ENCODE peak calls at places on chromosomes 13 and 19, in nine cellular contexts. One of them, this sample, is unnamed.

GRCh38 chr13:50779443-50780200 is 63.9 kb downstream of the DLEU7 start:
- DNase-seq in choroid plexus epithelial cell: no peak
- DNase-seq in foreskin fibroblast: no peak
- DNase-seq in left lung: no peak
- DNase-seq in nephron progenitor cell: no peak
- DNase-seq in IMR-90: no peak
- DNase-seq in fibroblast of lung: no peak
- DNase-seq in ascending aorta: no peak
- DNase-seq in OCI-LY7: no peak
- DNase-seq in this sample: no peak

GRCh38 chr13:37775871-37776270 is 93.7 kb downstream of the TRPC4 start:
- DNase-seq in choroid plexus epithelial cell: peak
- DNase-seq in fibroblast of lung: peak
- DNase-seq in ascending aorta: no peak
- DNase-seq in IMR-90: peak
- DNase-seq in left lung: no peak
- DNase-seq in OCI-LY7: no peak
- DNase-seq in nephron progenitor cell: no peak
- DNase-seq in foreskin fibroblast: peak
- DNase-seq in this sample: no peak

GRCh38 chr13:98370806-98371553 is 193.9 kb upstream of the RNF113B start:
- DNase-seq in IMR-90: peak
- DNase-seq in left lung: no peak
- DNase-seq in ascending aorta: no peak
- DNase-seq in fibroblast of lung: peak
- DNase-seq in choroid plexus epithelial cell: peak
- DNase-seq in OCI-LY7: no peak
- DNase-seq in nephron progenitor cell: no peak
- DNase-seq in foreskin fibroblast: peak
- DNase-seq in this sample: no peak

GRCh38 chr13:36385471-36385870 is 39.3 kb upstream of the SPART start:
- DNase-seq in left lung: no peak
- DNase-seq in choroid plexus epithelial cell: peak
- DNase-seq in nephron progenitor cell: no peak
- DNase-seq in OCI-LY7: no peak
- DNase-seq in IMR-90: peak
- DNase-seq in ascending aorta: no peak
- DNase-seq in fibroblast of lung: peak
- DNase-seq in foreskin fibroblast: peak
- DNase-seq in this sample: no peak

GRCh38 chr13:93744033-93744432 is 517.4 kb downstream of the GPC6 start:
- DNase-seq in fibroblast of lung: no peak
- DNase-seq in IMR-90: no peak
- DNase-seq in left lung: no peak
- DNase-seq in nephron progenitor cell: no peak
- DNase-seq in foreskin fibroblast: no peak
- DNase-seq in choroid plexus epithelial cell: no peak
- DNase-seq in OCI-LY7: no peak
- DNase-seq in ascending aorta: no peak
- DNase-seq in this sample: no peak

GRCh38 chr19:41771410-41771809 is 16.1 kb downstream of the CEACAM6 start:
- DNase-seq in left lung: no peak
- DNase-seq in fibroblast of lung: no peak
- DNase-seq in choroid plexus epithelial cell: no peak
- DNase-seq in nephron progenitor cell: no peak
- DNase-seq in IMR-90: no peak
- DNase-seq in foreskin fibroblast: no peak
- DNase-seq in ascending aorta: no peak
- DNase-seq in OCI-LY7: no peak
- DNase-seq in this sample: no peak

GRCh38 chr19:40611096-40611495 is 9.9 kb downstream of the LTBP4 start:
- DNase-seq in foreskin fibroblast: no peak
- DNase-seq in choroid plexus epithelial cell: no peak
- DNase-seq in ascending aorta: no peak
- DNase-seq in fibroblast of lung: no peak
- DNase-seq in IMR-90: no peak
- DNase-seq in nephron progenitor cell: no peak
- DNase-seq in left lung: no peak
- DNase-seq in OCI-LY7: no peak
- DNase-seq in this sample: no peak

GRCh38 chr13:39364797-39365468 is 238.1 kb downstream of the LHFPL6 start:
- DNase-seq in OCI-LY7: no peak
- DNase-seq in nephron progenitor cell: peak
- DNase-seq in foreskin fibroblast: peak
- DNase-seq in left lung: no peak
- DNase-seq in choroid plexus epithelial cell: peak
- DNase-seq in fibroblast of lung: peak
- DNase-seq in ascending aorta: no peak
- DNase-seq in IMR-90: peak
- DNase-seq in this sample: no peak

DNA sequence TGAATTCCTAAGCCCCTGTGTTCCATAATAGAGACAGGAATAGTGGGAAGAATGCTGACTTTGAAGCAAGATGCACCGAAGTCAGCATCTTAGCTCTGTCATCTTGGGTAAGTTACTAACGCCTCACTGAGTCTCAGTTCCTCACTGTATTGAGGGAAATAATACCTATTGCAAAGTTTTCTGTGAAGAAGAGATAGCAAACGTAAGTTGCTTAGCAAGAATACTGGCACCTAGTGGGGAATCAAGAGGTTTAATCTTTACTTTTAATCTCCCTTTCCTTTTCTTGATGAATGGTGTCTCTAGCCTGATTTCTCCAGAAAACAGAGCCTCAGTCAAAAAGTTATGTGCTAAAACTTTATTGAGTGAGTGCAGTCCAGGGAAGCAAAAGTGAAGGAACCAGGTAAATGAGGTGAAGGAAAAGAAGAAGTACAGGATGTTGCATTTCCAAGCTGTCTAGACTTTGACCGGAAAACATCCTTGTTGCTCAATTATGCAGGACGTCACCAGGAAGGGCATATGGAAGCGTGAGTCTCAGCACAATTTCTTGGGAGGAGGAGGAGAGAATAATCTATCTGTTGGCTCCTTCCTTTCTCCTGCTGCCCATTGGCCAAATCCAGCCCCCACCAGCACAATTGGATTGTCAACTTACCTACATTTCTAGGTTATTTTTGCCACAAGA is 210.0 kb downstream of the B3GLCT start:
- DNase-seq in choroid plexus epithelial cell: peak
- DNase-seq in nephron progenitor cell: no peak
- DNase-seq in OCI-LY7: peak
- DNase-seq in IMR-90: no peak
- DNase-seq in left lung: no peak
- DNase-seq in ascending aorta: no peak
- DNase-seq in foreskin fibroblast: peak
- DNase-seq in fibroblast of lung: peak
- DNase-seq in this sample: no peak
- TF ChIP-seq CTCF in choroid plexus epithelial cell: peak
- TF ChIP-seq CTCF in nephron progenitor cell: no peak
- TF ChIP-seq CTCF in OCI-LY7: peak
- TF ChIP-seq CTCF in IMR-90: peak
- TF ChIP-seq CTCF in left lung: no peak
- TF ChIP-seq CTCF in ascending aorta: no peak
- TF ChIP-seq CTCF in foreskin fibroblast: no peak
- TF ChIP-seq CTCF in fibroblast of lung: no peak
- TF ChIP-seq CTCF in this sample: no peak

DNA sequence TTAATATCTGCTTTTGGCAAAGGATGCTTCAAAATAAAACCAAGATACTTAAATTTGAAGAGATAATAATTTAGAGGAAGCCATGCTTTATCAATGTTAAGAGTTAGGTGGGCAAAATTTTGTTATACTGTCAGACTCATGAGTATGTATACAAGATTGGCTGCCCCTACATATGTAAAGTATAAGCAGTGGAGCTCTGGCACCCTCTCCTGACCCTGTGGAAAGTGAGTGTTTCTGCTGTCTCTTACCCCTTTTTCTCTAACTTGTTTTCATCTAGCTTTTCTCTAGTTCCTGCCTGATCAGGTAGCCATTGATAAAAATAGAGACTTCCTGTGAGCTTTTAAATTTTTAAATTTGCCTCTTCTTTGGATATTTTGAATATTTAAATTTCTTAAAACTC is 710.9 kb upstream of the SPRY2 start:
- DNase-seq in fibroblast of lung: no peak
- DNase-seq in ascending aorta: no peak
- DNase-seq in choroid plexus epithelial cell: peak
- DNase-seq in foreskin fibroblast: no peak
- DNase-seq in left lung: no peak
- DNase-seq in nephron progenitor cell: no peak
- DNase-seq in OCI-LY7: no peak
- DNase-seq in IMR-90: no peak
- DNase-seq in this sample: no peak
- TF ChIP-seq CTCF in fibroblast of lung: no peak
- TF ChIP-seq CTCF in ascending aorta: no peak
- TF ChIP-seq CTCF in choroid plexus epithelial cell: peak
- TF ChIP-seq CTCF in foreskin fibroblast: no peak
- TF ChIP-seq CTCF in left lung: no peak
- TF ChIP-seq CTCF in nephron progenitor cell: peak
- TF ChIP-seq CTCF in OCI-LY7: no peak
- TF ChIP-seq CTCF in IMR-90: no peak
- TF ChIP-seq CTCF in this sample: no peak

GRCh38 chr19:31313291-31314030 is 35.8 kb downstream of the TSHZ3 start:
- DNase-seq in foreskin fibroblast: no peak
- DNase-seq in ascending aorta: no peak
- DNase-seq in nephron progenitor cell: no peak
- DNase-seq in fibroblast of lung: no peak
- DNase-seq in left lung: peak
- DNase-seq in IMR-90: no peak
- DNase-seq in choroid plexus epithelial cell: no peak
- DNase-seq in OCI-LY7: no peak
- DNase-seq in this sample: no peak

GRCh38 chr19:31315621-31316011 is 33.6 kb downstream of the TSHZ3 start:
- DNase-seq in OCI-LY7: no peak
- DNase-seq in fibroblast of lung: no peak
- DNase-seq in ascending aorta: no peak
- DNase-seq in foreskin fibroblast: no peak
- DNase-seq in IMR-90: no peak
- DNase-seq in choroid plexus epithelial cell: no peak
- DNase-seq in nephron progenitor cell: no peak
- DNase-seq in left lung: no peak
- DNase-seq in this sample: no peak

GRCh38 chr19:31316201-31316951 is 32.9 kb downstream of the TSHZ3 start:
- DNase-seq in left lung: peak
- DNase-seq in foreskin fibroblast: peak
- DNase-seq in fibroblast of lung: peak
- DNase-seq in nephron progenitor cell: no peak
- DNase-seq in ascending aorta: no peak
- DNase-seq in choroid plexus epithelial cell: peak
- DNase-seq in IMR-90: peak
- DNase-seq in OCI-LY7: no peak
- DNase-seq in this sample: no peak

GRCh38 chr19:31314156-31314555 is 35.1 kb downstream of the TSHZ3 start:
- DNase-seq in IMR-90: no peak
- DNase-seq in foreskin fibroblast: no peak
- DNase-seq in OCI-LY7: no peak
- DNase-seq in nephron progenitor cell: no peak
- DNase-seq in choroid plexus epithelial cell: no peak
- DNase-seq in ascending aorta: no peak
- DNase-seq in fibroblast of lung: no peak
- DNase-seq in left lung: peak
- DNase-seq in this sample: no peak

DNA sequence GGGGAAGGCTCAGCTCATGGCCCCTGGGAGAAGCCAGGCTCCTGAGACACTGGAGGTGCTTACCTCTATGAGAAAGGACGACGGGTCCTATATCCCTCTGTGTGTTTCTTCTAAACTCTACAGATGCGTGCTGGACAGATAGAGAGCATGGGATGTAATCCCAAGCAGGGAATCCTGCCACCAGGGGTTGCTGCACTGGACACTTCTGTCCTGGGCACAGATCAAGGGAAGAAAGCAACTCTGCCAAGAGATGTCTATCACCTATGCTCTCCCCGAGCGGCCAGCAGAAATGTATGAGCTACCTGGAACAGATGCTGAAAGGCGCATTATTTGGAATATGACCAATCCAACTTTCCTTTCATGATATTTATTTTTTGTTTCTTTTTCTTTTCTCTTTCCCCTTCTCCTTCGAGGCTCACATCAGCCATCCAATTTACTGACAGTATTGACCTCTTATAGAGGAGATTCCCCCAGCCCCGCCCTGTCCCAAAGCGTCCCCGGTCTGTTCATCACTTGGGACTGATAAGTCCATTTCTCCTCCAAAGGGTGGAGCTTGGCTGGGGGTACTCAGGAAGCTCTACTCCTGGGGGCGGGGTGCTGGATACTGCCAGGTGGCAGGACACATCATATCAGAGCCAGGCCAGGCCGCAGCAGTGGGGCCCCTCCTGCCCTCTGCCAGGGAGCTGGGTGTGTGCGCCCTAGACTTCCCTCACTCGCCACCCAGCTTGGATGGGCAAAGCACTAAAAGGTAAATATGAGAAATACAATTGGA is 34.2 kb downstream of the TSHZ3 start:
- DNase-seq in left lung: peak
- DNase-seq in foreskin fibroblast: peak
- DNase-seq in ascending aorta: no peak
- DNase-seq in nephron progenitor cell: no peak
- DNase-seq in OCI-LY7: no peak
- DNase-seq in fibroblast of lung: no peak
- DNase-seq in choroid plexus epithelial cell: peak
- DNase-seq in IMR-90: no peak
- DNase-seq in this sample: no peak
- TF ChIP-seq CTCF in left lung: no peak
- TF ChIP-seq CTCF in foreskin fibroblast: peak
- TF ChIP-seq CTCF in ascending aorta: no peak
- TF ChIP-seq CTCF in nephron progenitor cell: peak
- TF ChIP-seq CTCF in OCI-LY7: no peak
- TF ChIP-seq CTCF in fibroblast of lung: no peak
- TF ChIP-seq CTCF in choroid plexus epithelial cell: peak
- TF ChIP-seq CTCF in IMR-90: peak
- TF ChIP-seq CTCF in this sample: no peak

DNA sequence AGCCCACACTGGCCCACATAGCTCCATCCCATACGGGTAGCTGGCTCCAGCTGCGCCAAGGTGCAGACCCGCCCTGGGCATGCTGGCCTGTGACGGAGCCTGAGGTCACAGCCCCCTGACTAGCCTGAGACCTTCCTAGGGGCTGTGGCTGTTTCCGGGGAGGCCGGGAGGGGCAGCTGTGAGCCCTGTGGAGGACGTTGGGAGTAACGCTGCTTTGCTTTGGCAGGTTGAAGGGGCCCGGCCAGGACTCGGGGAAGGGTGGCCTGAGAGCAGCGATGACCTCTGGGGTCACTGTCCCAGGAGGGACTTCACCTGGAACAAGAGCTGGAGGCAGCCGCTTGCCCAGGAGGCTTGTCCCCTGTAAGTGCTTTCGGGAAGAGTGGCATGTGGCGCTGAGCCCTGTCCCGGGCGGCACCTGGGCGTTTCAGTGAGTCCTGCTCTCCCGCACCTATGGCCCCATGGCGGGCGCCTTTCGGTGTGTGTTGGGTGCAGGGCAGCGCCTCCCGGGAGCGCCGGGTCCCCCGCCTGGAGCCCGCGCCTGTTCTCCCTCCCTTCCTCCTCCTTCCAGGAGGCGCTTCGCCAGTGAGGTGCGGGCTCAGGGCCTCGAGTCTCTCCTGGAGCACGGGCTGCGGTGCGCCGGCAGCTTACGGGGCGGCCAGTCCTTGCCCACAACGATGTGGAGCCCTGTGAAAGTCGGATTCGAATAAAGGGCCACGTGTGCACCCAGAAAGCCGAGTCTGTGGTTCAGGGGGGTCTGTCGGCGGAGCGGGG is 1.1 kb upstream of the FAM174C start:
- DNase-seq in IMR-90: no peak
- DNase-seq in nephron progenitor cell: no peak
- DNase-seq in choroid plexus epithelial cell: no peak
- DNase-seq in fibroblast of lung: no peak
- DNase-seq in left lung: no peak
- DNase-seq in foreskin fibroblast: no peak
- DNase-seq in ascending aorta: no peak
- DNase-seq in OCI-LY7: no peak
- DNase-seq in this sample: no peak
- TF ChIP-seq CTCF in IMR-90: no peak
- TF ChIP-seq CTCF in nephron progenitor cell: no peak
- TF ChIP-seq CTCF in choroid plexus epithelial cell: no peak
- TF ChIP-seq CTCF in fibroblast of lung: no peak
- TF ChIP-seq CTCF in left lung: no peak
- TF ChIP-seq CTCF in foreskin fibroblast: no peak
- TF ChIP-seq CTCF in ascending aorta: no peak
- TF ChIP-seq CTCF in OCI-LY7: peak
- TF ChIP-seq CTCF in this sample: no peak

This sample was measured in activated CD8-positive, alpha-beta T cell treated with anti-CD3 and anti-CD28 coated beads for 36 hours.